ENCODE peak calls at places on chromosome 22, in four cellular contexts. N, L, H and Q are unnamed samples.

GRCh38 chr22:25111579-25112517 is 87.8 kb upstream of the CRYBB3 start:
- DNase-seq in H (no peak), N (peak), L (peak), Q (peak)

GRCh38 chr22:40533712-40534378 is 102.7 kb downstream of the MRTFA start:
- DNase-seq in L (no peak), H (no peak), N (no peak), Q (no peak)

GRCh38 chr22:27918351-27919221 is 470 bp downstream of the PITPNB start:
- DNase-seq in L (peak), N (peak), H (no peak), Q (no peak)

GRCh38 chr22:31082606-31083376 is 1.7 kb downstream of the SMTN start:
- DNase-seq in H (no peak), N (peak), L (no peak), Q (no peak)

GRCh38 chr22:30326704-30327362 is at the start of gene TBC1D10A:
- DNase-seq in L (peak), H (peak), N (peak), Q (peak)

GRCh38 chr22:34567367-34567766 is 498.6 kb upstream of the ISX start:
- DNase-seq in L (no peak), N (no peak), H (no peak), Q (no peak)

GRCh38 chr22:25182131-25183110 is 17.2 kb upstream of the CRYBB3 start:
- DNase-seq in H (no peak), L (no peak), N (no peak), Q (no peak)

GRCh38 chr22:30423296-30423958 is 2.1 kb upstream of the MTFP1 start:
- DNase-seq in N (peak), H (no peak), L (peak), Q (peak)

GRCh38 chr22:44412136-44412731 is 85.8 kb downstream of the RTL6 start:
- DNase-seq in N (peak), H (no peak), L (peak), Q (no peak)

GRCh38 chr22:23424031-23424430 is 156.1 kb downstream of the IGLL1 start:
- DNase-seq in N (no peak), L (no peak), H (no peak), Q (no peak)

GRCh38 chr22:43819691-43820670 is 7.9 kb upstream of the EFCAB6 start:
- DNase-seq in L (no peak), N (no peak), H (no peak), Q (no peak)

GRCh38 chr22:19197997-19198865 is 19.7 kb upstream of the SLC25A1 start:
- DNase-seq in L (no peak), H (no peak), N (no peak), Q (no peak)

GRCh38 chr22:24175160-24175808 is 6.0 kb upstream of the SUSD2 start:
- DNase-seq in L (peak), H (peak), N (peak), Q (peak)

GRCh38 chr22:31230871-31231621 is 18.9 kb downstream of the LIMK2 start:
- DNase-seq in H (peak), N (no peak), L (no peak), Q (peak)

GRCh38 chr22:23353004-23353403 is 172.7 kb downstream of the BCR start:
- DNase-seq in N (no peak), L (no peak), H (no peak), Q (no peak)

GRCh38 chr22:45318168-45318557 is 8.4 kb downstream of the FAM118A start:
- DNase-seq in H (peak), L (peak), N (no peak), Q (peak)

DNA sequence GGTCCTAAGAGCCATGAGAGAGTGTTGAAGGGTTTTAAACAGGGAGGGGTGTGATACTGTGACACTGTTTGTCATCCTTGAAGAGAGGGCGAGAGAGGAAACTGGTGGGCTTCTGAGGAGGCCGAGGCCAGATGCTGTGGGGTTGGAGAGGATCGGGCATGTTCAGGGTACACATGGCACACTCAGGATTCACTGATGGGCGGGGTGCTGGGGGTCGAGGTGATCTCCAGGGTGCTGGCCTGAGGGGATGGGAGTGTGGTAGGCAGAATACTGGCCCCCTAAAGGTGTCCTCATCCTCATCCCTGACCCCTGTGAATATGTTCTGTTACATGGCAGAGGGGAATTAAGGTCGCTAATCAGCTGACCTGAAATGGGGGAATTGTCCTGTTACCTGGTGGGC is 7.3 kb downstream of the TBC1D22A start:
- DNase-seq in H (no peak), N (peak), L (peak), Q (no peak)
- H3K27ac ChIP-seq in H (no peak), N (no peak), L (peak), Q (peak)

GRCh38 chr22:36344106-36344827 is 43.5 kb downstream of the MYH9 start:
- DNase-seq in L (no peak), H (no peak), N (no peak), Q (peak)

GRCh38 chr22:36348760-36349159 is 39.0 kb downstream of the MYH9 start:
- DNase-seq in N (no peak), L (no peak), H (no peak), Q (no peak)

GRCh38 chr22:36349726-36350125 is 38.0 kb downstream of the MYH9 start:
- DNase-seq in L (no peak), N (no peak), H (no peak), Q (no peak)

GRCh38 chr22:36343720-36344105 is 44.1 kb downstream of the MYH9 start:
- DNase-seq in N (no peak), L (no peak), H (no peak), Q (peak)

GRCh38 chr22:36347094-36347493 is 40.7 kb downstream of the MYH9 start:
- DNase-seq in L (no peak), N (no peak), H (no peak), Q (no peak)
- H3K27ac ChIP-seq in L (peak), N (no peak), H (no peak), Q (no peak)

GRCh38 chr22:39253427-39254070 is 8.8 kb upstream of the PDGFB start:
- DNase-seq in L (no peak), N (peak), H (peak), Q (no peak)
- H3K27ac ChIP-seq in L (peak), N (no peak), H (peak), Q (no peak)

DNA sequence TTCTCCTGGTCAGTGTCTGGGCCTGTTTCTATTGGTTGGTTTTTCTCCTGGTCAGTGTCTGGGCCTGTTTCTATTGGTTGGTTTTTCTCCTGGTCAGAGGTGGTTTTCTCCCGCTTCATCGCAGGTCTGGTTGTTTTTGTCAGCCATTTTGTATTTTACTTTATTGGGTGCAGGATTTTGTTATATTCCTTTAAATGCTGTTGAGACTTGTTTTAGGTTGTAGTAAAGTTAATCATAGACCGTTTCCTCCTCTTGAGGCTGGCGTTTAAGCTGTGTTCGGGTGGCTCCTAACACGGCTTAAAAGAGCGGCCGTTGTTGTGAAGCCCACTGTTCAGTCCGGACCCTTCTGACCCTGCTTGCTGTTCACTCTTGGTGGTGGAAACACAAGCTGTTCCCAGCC is 26.2 kb downstream of the ZBED4 start:
- DNase-seq in N (no peak), H (no peak), L (no peak), Q (no peak)
- H3K27ac ChIP-seq in N (no peak), H (no peak), L (no peak), Q (no peak)

GRCh38 chr22:28920757-28921584 is 37.6 kb downstream of the ZNRF3 start:
- DNase-seq in H (no peak), L (no peak), N (no peak), Q (no peak)
- H3K27ac ChIP-seq in H (no peak), L (no peak), N (no peak), Q (no peak)

GRCh38 chr22:42766860-42767259 is 46.2 kb upstream of the A4GALT start:
- DNase-seq in N (no peak), L (peak), H (no peak), Q (no peak)
- H3K27ac ChIP-seq in N (no peak), L (no peak), H (no peak), Q (no peak)

DNA sequence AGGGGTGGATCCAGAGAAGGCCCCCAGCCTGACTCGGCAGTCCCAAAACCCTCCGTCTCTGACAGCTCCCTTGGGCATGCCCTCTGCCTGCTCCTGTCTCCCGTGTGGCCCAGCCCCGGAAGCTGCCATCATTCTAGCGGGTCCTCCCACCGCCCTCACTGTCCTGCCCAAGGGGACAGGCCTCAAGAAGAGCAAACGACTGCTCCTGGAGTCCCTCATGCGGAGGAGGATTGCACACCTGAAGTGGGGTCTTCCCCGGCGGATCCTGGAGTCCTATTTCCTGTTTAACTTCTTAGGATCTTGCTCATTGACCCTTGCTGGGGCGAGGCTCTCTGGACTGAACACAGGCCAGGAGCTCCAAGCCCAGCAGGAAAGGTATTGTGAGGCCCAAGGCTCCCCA is 2.6 kb upstream of the MEI1 start:
- DNase-seq in H (no peak), N (peak), L (no peak), Q (no peak)
- H3K27ac ChIP-seq in H (no peak), N (no peak), L (peak), Q (peak)

GRCh38 chr22:47292546-47293320 is 530.3 kb downstream of the TBC1D22A start:
- DNase-seq in N (no peak), H (no peak), L (no peak), Q (no peak)
- H3K27ac ChIP-seq in N (no peak), H (no peak), L (peak), Q (no peak)